ENCODE peak calls at places on chromosomes 11 and 22, in four cellular contexts. N, W, F and Y are unnamed samples.

GRCh38 chr11:107606122-107606521 is 15.2 kb downstream of the ELMOD1 start:
- DNase-seq in W (no peak), N (peak; percentile 8), F (no peak), Y (no peak)

GRCh38 chr22:24217384-24217783 is 27.5 kb downstream of the GGT5 start:
- DNase-seq in N (no peak), W (no peak), F (no peak), Y (no peak)

GRCh38 chr11:87036756-87037449 is 831 bp upstream of the TMEM135 start:
- DNase-seq in F (no peak), N (no peak), W (no peak), Y (no peak)

GRCh38 chr11:13288375-13289029 is 10.9 kb downstream of the BMAL1 start:
- DNase-seq in W (no peak), N (peak; percentile 36), F (peak; percentile 23), Y (no peak)

GRCh38 chr22:36017661-36018091 is 10.9 kb downstream of the RBFOX2 start:
- DNase-seq in F (no peak), W (no peak), N (no peak), Y (no peak)

GRCh38 chr11:113697075-113697474 is 9.0 kb downstream of the TMPRSS5 start:
- DNase-seq in F (no peak), W (no peak), N (no peak), Y (no peak)

GRCh38 chr11:88292156-88292844 is 45.2 kb downstream of the CTSC start:
- DNase-seq in F (peak; percentile 52), W (no peak), N (peak; percentile 75), Y (no peak)

GRCh38 chr22:38485783-38486182 is 17.9 kb downstream of the KDELR3 start:
- DNase-seq in N (no peak), W (no peak), F (no peak), Y (no peak)

GRCh38 chr11:60724420-60724819 is at the start of gene MS4A18:
- DNase-seq in F (no peak), N (no peak), W (no peak), Y (no peak)

GRCh38 chr11:103800406-103801114 is 235.9 kb upstream of the DDI1 start:
- DNase-seq in F (peak; percentile 85), N (no peak), W (no peak), Y (no peak)